ENCODE peak calls at places on chromosomes 16 and 17, in six cellular contexts. N, S, H, X, J and D are unnamed samples.

GRCh38 chr17:62778990-62779681 is 29.0 kb downstream of the MARCHF10 start:
- DNase-seq in X (peak; percentile 45), H (peak; percentile 92), S (peak; percentile 31), N (peak; percentile 48), J (no peak), D (peak; percentile 98)

GRCh38 chr17:54920819-54921218 is 20.2 kb downstream of the TOM1L1 start:
- DNase-seq in N (no peak), J (no peak), H (no peak), X (no peak), S (no peak), D (no peak)

GRCh38 chr17:51056813-51057510 is 63.7 kb downstream of the SPAG9 start:
- DNase-seq in J (no peak), H (peak; percentile 71), X (peak; percentile 49), S (peak; percentile 34), N (peak; percentile 68), D (peak; percentile 93)

GRCh38 chr17:57527437-57528083 is 217.5 kb downstream of the CCDC182 start:
- DNase-seq in S (no peak), H (no peak), J (no peak), X (no peak), N (no peak), D (no peak)

GRCh38 chr17:8499614-8500013 is 63.9 kb downstream of the NDEL1 start:
- DNase-seq in S (no peak), H (no peak), J (no peak), N (no peak), X (no peak), D (no peak)

GRCh38 chr17:49180303-49180702 is 30.1 kb downstream of the GNGT2 start:
- DNase-seq in J (peak; percentile 28), X (peak; percentile 78), N (peak; percentile 65), H (peak; percentile 69), S (peak; percentile 76), D (peak; percentile 36)

GRCh38 chr17:79950306-79950705 is 85.4 kb downstream of the TBC1D16 start:
- DNase-seq in S (no peak), H (no peak), J (no peak), N (no peak), X (peak; percentile 38), D (no peak)

GRCh38 chr17:6496636-6497441 is 52.6 kb downstream of the PIMREG start:
- DNase-seq in J (no peak), X (no peak), H (no peak), S (no peak), N (no peak), D (no peak)

GRCh38 chr17:27917000-27917399 is 23.8 kb upstream of the LYRM9 start:
- DNase-seq in S (no peak), J (no peak), N (no peak), X (no peak), H (no peak), D (no peak)

GRCh38 chr17:44219126-44219635 is 294 bp downstream of the UBTF start:
- DNase-seq in N (peak; percentile 48), J (no peak), S (peak; percentile 74), H (peak; percentile 81), X (peak; percentile 85), D (peak; percentile 65)

GRCh38 chr16:86783626-86784266 is 205.4 kb downstream of the FOXL1 start:
- DNase-seq in S (no peak), N (no peak), J (no peak), H (no peak), X (no peak), D (no peak)
- TF ChIP-seq SMC3 in S (no peak), N (no peak), J (no peak), H (no peak), X (no peak), D (no peak)

DNA sequence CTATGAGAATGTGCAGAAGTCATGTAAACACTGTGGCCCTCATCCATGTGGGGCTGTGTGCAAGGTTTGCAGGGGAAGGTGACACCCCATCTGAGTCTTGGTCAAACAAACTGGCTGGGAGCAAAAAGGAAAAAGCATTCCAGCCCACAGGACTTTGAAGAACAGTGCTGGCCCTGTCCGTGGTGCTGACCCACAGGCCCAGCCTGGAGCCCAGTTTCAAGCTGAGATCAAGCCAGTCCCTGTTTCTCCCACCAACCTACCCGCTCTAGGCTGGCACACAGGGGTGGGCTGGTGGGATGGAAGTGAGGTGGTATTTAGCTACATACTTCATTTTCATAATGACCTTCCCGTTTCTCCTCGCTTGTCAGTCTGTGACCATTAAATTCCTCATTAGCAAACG is 12.7 kb upstream of the RPL38 start:
- DNase-seq in X (no peak), J (no peak), N (peak; percentile 20), H (peak; percentile 29), S (no peak), D (no peak)
- TF ChIP-seq SMC3 in X (no peak), J (no peak), N (no peak), H (no peak), S (no peak), D (no peak)

GRCh38 chr16:2090481-2090797 is 42.7 kb downstream of the TSC2 start:
- DNase-seq in H (no peak), N (no peak), X (no peak), J (no peak), S (no peak), D (no peak)
- TF ChIP-seq SMC3 in H (no peak), N (no peak), X (no peak), J (no peak), S (no peak), D (no peak)

GRCh38 chr16:49821156-49821555 is 34.8 kb downstream of the ZNF423 start:
- DNase-seq in X (peak; percentile 79), H (no peak), N (no peak), S (no peak), J (no peak), D (no peak)

GRCh38 chr16:49824600-49824999 is 31.3 kb downstream of the ZNF423 start:
- DNase-seq in H (no peak), N (no peak), X (no peak), S (no peak), J (no peak), D (no peak)

GRCh38 chr16:49821614-49822282 is 34.2 kb downstream of the ZNF423 start:
- DNase-seq in J (no peak), H (no peak), N (no peak), S (no peak), X (peak; percentile 64), D (no peak)

GRCh38 chr16:49825006-49825405 is 30.9 kb downstream of the ZNF423 start:
- DNase-seq in H (no peak), S (no peak), X (no peak), J (no peak), N (no peak), D (no peak)

GRCh38 chr16:49822649-49823370 is 33.1 kb downstream of the ZNF423 start:
- DNase-seq in X (no peak), N (no peak), H (no peak), S (no peak), J (no peak), D (no peak)
- TF ChIP-seq SMC3 in X (no peak), N (no peak), H (no peak), S (no peak), J (no peak), D (no peak)

DNA sequence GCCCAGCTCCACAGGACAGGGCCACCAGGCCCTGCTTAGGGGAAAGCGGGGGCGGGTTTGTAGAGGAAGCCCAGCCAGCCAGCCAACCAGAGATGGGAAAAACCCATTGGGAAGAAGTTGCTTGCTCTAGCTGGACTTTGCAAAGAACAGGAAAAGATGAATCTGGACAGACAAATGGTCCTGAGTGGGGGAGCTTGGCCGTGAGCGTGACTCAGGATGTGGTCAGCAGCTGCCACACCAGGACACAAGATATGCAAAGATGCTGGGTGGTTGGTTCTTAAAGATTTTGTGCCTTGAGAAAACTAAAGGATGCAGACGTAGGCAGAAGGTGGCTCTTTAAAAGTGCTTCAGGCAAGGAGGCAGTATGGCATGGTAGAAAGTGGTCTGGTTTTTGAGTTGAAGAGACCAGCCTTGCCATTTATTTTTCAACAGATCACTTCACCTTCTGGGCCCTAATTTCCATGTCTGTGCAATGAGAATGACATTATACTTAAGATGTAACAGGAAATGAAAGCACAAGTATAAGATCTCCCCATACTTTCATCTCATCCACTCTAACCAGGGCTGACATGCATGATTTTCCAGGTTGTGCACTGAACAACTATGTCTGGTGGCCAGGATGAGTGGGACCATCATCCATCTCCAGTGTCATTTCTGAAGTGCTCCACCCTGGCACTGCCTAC is 27.8 kb upstream of the HEATR6 start:
- DNase-seq in N (no peak), X (no peak), S (no peak), J (no peak), H (no peak), D (peak; percentile 85)
- TF ChIP-seq SMC3 in N (no peak), X (no peak), S (no peak), J (no peak), H (no peak), D (no peak)

DNA sequence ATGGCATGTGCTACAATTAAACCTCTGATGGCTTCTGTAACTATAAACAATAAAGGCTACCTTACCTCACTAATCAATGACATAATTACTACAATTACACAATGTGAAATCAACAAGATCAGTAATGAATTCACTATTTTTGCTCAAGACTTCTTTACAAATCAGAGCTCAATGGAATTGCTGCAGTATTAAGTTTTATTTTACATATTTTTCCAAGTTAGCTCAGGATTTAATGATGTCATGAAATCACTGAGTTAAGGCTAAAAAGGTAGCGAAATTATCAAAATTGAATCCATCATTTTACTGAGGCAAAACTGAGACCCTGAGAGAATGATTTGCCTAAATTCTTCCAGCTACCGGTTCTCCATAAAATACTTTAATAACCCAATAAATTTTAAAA is 21.8 kb downstream of the ABCA5 start:
- DNase-seq in X (no peak), S (no peak), N (no peak), H (no peak), J (no peak), D (no peak)
- TF ChIP-seq SMC3 in X (no peak), S (no peak), N (no peak), H (no peak), J (no peak), D (no peak)

GRCh38 chr17:65305116-65305515 is 167.9 kb downstream of the RGS9 start:
- DNase-seq in N (no peak), J (no peak), S (no peak), H (no peak), X (no peak), D (no peak)

GRCh38 chr17:65305778-65306177 is 168.6 kb downstream of the RGS9 start:
- DNase-seq in S (no peak), H (no peak), N (no peak), X (no peak), J (no peak), D (no peak)

GRCh38 chr17:65297384-65297783 is 160.2 kb downstream of the RGS9 start:
- DNase-seq in S (no peak), X (no peak), N (no peak), J (no peak), H (no peak), D (no peak)

GRCh38 chr17:65297916-65298315 is 160.7 kb downstream of the RGS9 start:
- DNase-seq in S (no peak), X (no peak), H (no peak), J (no peak), N (no peak), D (no peak)

DNA sequence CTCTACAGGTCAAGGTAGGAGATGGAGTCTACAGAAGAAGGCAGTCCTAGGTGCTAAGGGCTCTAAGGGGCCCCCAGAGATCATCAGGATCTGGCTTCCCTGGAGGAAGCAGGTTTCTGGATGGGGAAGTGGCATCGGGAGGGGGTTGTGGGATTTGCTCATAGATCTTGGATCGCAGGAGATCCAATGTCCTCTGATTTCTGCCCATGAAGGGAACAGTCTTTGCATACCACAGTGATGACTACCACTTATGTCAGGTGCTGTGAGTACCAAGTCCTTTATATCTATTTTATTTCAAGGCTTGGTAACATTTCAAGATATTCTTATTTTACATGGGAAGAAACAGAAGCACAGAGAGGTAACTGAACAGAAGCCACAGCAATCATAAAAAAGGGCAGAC is 164.0 kb downstream of the RGS9 start:
- DNase-seq in X (no peak), S (no peak), J (no peak), N (no peak), H (no peak), D (no peak)
- TF ChIP-seq SMC3 in X (no peak), S (no peak), J (no peak), N (no peak), H (no peak), D (no peak)

GRCh38 chr16:65070831-65071230 is 51.0 kb downstream of the CDH11 start:
- DNase-seq in H (peak; percentile 87), N (peak; percentile 70), J (no peak), X (peak; percentile 15), S (no peak), D (peak; percentile 99)
- TF ChIP-seq SMC3 in H (no peak), N (no peak), J (no peak), X (no peak), S (no peak), D (no peak)